ENCODE peak calls at places on chromosome 5, in five cellular contexts. One of them, this sample, is unnamed.

GRCh38 chr5:132446621-132447020 is 44.0 kb downstream of the IRF1 start:
- DNase-seq in ovary: peak; percentile 77
- DNase-seq in epithelial cell of proximal tubule: no peak
- DNase-seq in Panc1: no peak
- DNase-seq in activated B cell treated with CpG ODN at 0.5 μM for 24 hours: no peak
- DNase-seq in this sample: no peak

GRCh38 chr5:109329296-109330252 is 80.2 kb downstream of the PJA2 start:
- DNase-seq in epithelial cell of proximal tubule: no peak
- DNase-seq in Panc1: no peak
- DNase-seq in ovary: no peak
- DNase-seq in activated B cell treated with CpG ODN at 0.5 μM for 24 hours: no peak
- DNase-seq in this sample: no peak

GRCh38 chr5:73135429-73136276 is 15.3 kb downstream of the TMEM171 start:
- DNase-seq in epithelial cell of proximal tubule: no peak
- DNase-seq in ovary: no peak
- DNase-seq in activated B cell treated with CpG ODN at 0.5 μM for 24 hours: no peak
- DNase-seq in Panc1: no peak
- DNase-seq in this sample: no peak

GRCh38 chr5:150289551-150290390 is at the start of gene CAMK2A:
- DNase-seq in epithelial cell of proximal tubule: no peak
- DNase-seq in Panc1: no peak
- DNase-seq in ovary: no peak
- DNase-seq in activated B cell treated with CpG ODN at 0.5 μM for 24 hours: no peak
- DNase-seq in this sample: no peak

GRCh38 chr5:123450641-123451421 is 27.6 kb upstream of the CEP120 start:
- DNase-seq in activated B cell treated with CpG ODN at 0.5 μM for 24 hours: no peak
- DNase-seq in epithelial cell of proximal tubule: no peak
- DNase-seq in ovary: no peak
- DNase-seq in Panc1: no peak
- DNase-seq in this sample: no peak

GRCh38 chr5:103293099-103293498 is 34.5 kb downstream of the MACIR start:
- DNase-seq in Panc1: no peak
- DNase-seq in epithelial cell of proximal tubule: no peak
- DNase-seq in ovary: no peak
- DNase-seq in activated B cell treated with CpG ODN at 0.5 μM for 24 hours: no peak
- DNase-seq in this sample: no peak

GRCh38 chr5:132011561-132012384 is at the start of gene ACSL6:
- DNase-seq in ovary: peak; percentile 21
- DNase-seq in Panc1: no peak
- DNase-seq in activated B cell treated with CpG ODN at 0.5 μM for 24 hours: peak; percentile 37
- DNase-seq in epithelial cell of proximal tubule: no peak
- DNase-seq in this sample: no peak

GRCh38 chr5:104998169-104998568 is 1435.6 kb upstream of the NUDT12 start:
- DNase-seq in activated B cell treated with CpG ODN at 0.5 μM for 24 hours: no peak
- DNase-seq in ovary: no peak
- DNase-seq in Panc1: no peak
- DNase-seq in epithelial cell of proximal tubule: no peak
- DNase-seq in this sample: no peak

GRCh38 chr5:16520806-16521205 is 55.2 kb upstream of the ZNF622 start:
- DNase-seq in activated B cell treated with CpG ODN at 0.5 μM for 24 hours: no peak
- DNase-seq in Panc1: no peak
- DNase-seq in epithelial cell of proximal tubule: no peak
- DNase-seq in ovary: no peak
- DNase-seq in this sample: no peak

GRCh38 chr5:143263272-143263810 is 140.1 kb downstream of the NR3C1 start:
- DNase-seq in ovary: no peak
- DNase-seq in epithelial cell of proximal tubule: no peak
- DNase-seq in Panc1: no peak
- DNase-seq in activated B cell treated with CpG ODN at 0.5 μM for 24 hours: no peak
- DNase-seq in this sample: no peak

GRCh38 chr5:42718591-42718990 is 38.0 kb upstream of the CCDC152 start:
- DNase-seq in epithelial cell of proximal tubule: peak; percentile 12
- DNase-seq in Panc1: no peak
- DNase-seq in activated B cell treated with CpG ODN at 0.5 μM for 24 hours: no peak
- DNase-seq in ovary: no peak
- DNase-seq in this sample: no peak

GRCh38 chr5:112948455-112948854 is 26.4 kb upstream of the REEP5 start:
- DNase-seq in activated B cell treated with CpG ODN at 0.5 μM for 24 hours: no peak
- DNase-seq in Panc1: no peak
- DNase-seq in ovary: no peak
- DNase-seq in epithelial cell of proximal tubule: no peak
- DNase-seq in this sample: no peak

GRCh38 chr5:95317085-95317484 is 32.2 kb upstream of the MCTP1 start:
- DNase-seq in epithelial cell of proximal tubule: no peak
- DNase-seq in ovary: no peak
- DNase-seq in activated B cell treated with CpG ODN at 0.5 μM for 24 hours: no peak
- DNase-seq in Panc1: no peak
- DNase-seq in this sample: no peak

DNA sequence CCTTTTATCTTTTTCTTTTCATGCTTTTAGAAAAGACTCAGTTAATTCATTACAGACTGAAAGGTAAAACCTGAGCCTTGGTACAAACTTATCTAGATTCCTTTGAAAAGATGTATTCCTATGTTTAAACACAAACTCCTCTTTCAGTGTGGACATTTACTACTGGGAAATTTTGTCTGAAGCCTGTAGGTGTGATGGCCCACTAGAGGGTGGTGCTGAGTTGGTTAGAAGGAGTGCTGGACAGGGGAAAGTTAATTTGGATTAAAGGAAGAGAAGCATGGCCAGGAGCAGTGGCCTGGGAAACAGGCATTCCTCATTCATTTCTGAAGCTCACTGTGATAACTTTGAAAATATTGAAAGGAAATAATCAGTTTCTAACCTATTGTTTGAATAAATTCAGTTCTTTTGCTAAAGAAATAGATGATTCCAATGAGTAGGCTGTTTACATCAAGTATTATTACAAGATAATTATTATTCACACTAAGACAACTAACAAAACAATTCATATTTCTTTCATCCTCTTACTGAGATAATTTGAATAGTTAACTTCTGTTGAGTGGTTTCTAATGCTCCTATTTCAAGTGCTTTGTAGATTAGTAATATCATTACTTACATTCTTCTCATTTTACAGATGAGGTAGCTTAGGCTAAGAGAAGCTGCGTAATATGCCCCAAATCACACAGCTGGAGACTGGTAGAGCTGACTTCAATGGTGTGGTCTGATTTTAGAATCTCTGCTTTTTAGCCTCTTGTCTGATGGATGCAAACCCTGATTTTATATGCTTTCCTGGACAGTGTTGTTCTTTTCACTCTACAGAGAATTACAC is 150.9 kb downstream of the ADGRV1 start:
- DNase-seq in ovary: peak; percentile 15
- DNase-seq in activated B cell treated with CpG ODN at 0.5 μM for 24 hours: no peak
- DNase-seq in Panc1: peak; percentile 22
- DNase-seq in epithelial cell of proximal tubule: no peak
- DNase-seq in this sample: peak; percentile 10
- TF ChIP-seq CTCF in ovary: peak; percentile 17
- TF ChIP-seq CTCF in activated B cell treated with CpG ODN at 0.5 μM for 24 hours: no peak
- TF ChIP-seq CTCF in Panc1: peak; percentile 84
- TF ChIP-seq CTCF in epithelial cell of proximal tubule: peak; percentile 95
- TF ChIP-seq CTCF in this sample: peak; percentile 78

DNA sequence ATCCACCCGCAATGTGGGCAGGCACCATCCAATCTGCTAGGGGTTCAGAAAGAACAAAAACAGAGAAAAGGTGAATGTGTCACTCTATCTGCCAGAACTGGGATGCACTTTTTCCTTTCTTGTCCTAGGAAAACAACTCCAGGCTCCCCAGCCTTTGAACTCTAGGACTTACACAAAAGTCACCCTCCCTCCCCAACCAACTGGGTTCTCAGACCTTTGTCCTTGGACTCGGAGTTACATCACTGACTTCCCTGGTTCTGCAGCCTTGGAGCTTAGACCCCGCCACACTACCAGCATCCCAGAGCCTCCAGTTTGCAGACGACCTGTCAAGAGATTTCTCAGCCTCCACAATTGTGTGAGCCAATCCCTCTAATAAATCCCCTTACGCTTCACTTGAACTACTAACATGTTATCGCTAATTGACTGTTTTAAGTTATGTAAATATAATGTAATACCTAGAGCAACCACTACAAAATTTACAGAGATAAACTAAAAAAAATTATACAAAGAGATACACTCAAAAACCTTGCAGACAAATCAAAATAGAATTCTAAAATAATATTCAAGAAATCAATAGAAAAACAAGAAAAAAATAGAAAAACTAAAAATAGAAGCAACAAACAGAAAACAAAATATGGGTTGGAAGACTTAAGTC is 5.3 kb upstream of the UBLCP1 start:
- DNase-seq in Panc1: no peak
- DNase-seq in activated B cell treated with CpG ODN at 0.5 μM for 24 hours: no peak
- DNase-seq in epithelial cell of proximal tubule: no peak
- DNase-seq in ovary: no peak
- DNase-seq in this sample: no peak
- TF ChIP-seq CTCF in Panc1: no peak
- TF ChIP-seq CTCF in activated B cell treated with CpG ODN at 0.5 μM for 24 hours: no peak
- TF ChIP-seq CTCF in epithelial cell of proximal tubule: no peak
- TF ChIP-seq CTCF in ovary: no peak
- TF ChIP-seq CTCF in this sample: no peak

DNA sequence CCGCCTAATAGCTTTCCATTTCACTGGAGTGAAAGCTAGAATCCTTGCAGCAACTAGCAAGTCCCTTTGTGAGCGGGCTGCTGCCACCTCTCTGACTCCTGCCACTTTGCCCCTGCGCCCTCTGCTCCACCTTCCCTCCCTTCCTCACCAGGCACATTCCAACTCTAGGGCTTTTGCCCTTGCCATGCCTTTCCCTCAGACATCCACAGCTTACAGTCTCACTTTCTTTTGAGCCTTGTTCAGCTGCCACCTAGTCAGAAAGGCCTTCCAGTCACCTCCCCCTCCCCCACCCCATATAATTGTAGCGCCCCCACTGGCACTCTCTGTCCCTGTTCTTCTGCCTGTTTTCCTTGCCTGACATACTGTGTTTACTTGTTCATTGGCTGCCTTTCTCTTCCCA is 31.0 kb downstream of the CYSTM1 start:
- DNase-seq in ovary: no peak
- DNase-seq in epithelial cell of proximal tubule: no peak
- DNase-seq in activated B cell treated with CpG ODN at 0.5 μM for 24 hours: no peak
- DNase-seq in Panc1: no peak
- DNase-seq in this sample: no peak
- TF ChIP-seq CTCF in ovary: no peak
- TF ChIP-seq CTCF in epithelial cell of proximal tubule: peak; percentile 29
- TF ChIP-seq CTCF in activated B cell treated with CpG ODN at 0.5 μM for 24 hours: no peak
- TF ChIP-seq CTCF in Panc1: no peak
- TF ChIP-seq CTCF in this sample: no peak

GRCh38 chr5:1315709-1316587 is 21.1 kb upstream of the TERT start:
- DNase-seq in ovary: no peak
- DNase-seq in Panc1: no peak
- DNase-seq in activated B cell treated with CpG ODN at 0.5 μM for 24 hours: peak; percentile 22
- DNase-seq in epithelial cell of proximal tubule: no peak
- DNase-seq in this sample: no peak
- TF ChIP-seq CTCF in ovary: no peak
- TF ChIP-seq CTCF in Panc1: no peak
- TF ChIP-seq CTCF in activated B cell treated with CpG ODN at 0.5 μM for 24 hours: no peak
- TF ChIP-seq CTCF in epithelial cell of proximal tubule: no peak
- TF ChIP-seq CTCF in this sample: no peak

DNA sequence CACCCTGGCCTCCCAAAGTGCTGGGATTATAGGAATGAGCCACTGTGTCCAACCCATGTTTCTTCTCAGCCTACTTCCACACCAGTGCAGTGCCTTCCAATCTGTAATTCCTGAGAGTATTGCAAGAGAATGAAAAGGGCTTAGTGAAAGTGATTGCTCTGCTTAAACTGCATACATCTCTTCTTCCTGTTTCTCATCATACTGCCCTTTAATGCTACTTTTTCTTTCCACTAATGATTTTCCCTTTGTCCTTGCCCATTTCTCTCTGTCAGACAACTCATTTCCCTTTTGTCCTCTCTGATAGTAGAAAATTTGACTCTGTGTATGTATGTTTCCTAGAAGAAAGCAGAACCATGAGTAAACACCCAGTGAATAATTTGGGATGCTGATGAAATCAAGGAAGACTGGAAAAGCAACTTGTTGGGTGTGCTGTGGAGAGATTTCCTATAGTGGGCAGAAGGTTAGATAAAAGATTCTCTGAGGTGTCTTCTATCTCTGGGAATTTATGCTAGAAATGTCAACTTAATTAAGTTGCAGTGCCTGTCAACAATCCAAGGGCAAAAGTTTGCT is 102.1 kb upstream of the CHD1 start:
- DNase-seq in epithelial cell of proximal tubule: no peak
- DNase-seq in ovary: no peak
- DNase-seq in activated B cell treated with CpG ODN at 0.5 μM for 24 hours: no peak
- DNase-seq in Panc1: no peak
- DNase-seq in this sample: no peak
- TF ChIP-seq CTCF in epithelial cell of proximal tubule: no peak
- TF ChIP-seq CTCF in ovary: no peak
- TF ChIP-seq CTCF in activated B cell treated with CpG ODN at 0.5 μM for 24 hours: no peak
- TF ChIP-seq CTCF in Panc1: no peak
- TF ChIP-seq CTCF in this sample: no peak

GRCh38 chr5:56814963-56815656 is at the start of gene MAP3K1:
- DNase-seq in ovary: peak; percentile 87
- DNase-seq in activated B cell treated with CpG ODN at 0.5 μM for 24 hours: peak; percentile 86
- DNase-seq in Panc1: no peak
- DNase-seq in epithelial cell of proximal tubule: no peak
- DNase-seq in this sample: peak; percentile 79
- TF ChIP-seq CTCF in ovary: no peak
- TF ChIP-seq CTCF in activated B cell treated with CpG ODN at 0.5 μM for 24 hours: no peak
- TF ChIP-seq CTCF in Panc1: no peak
- TF ChIP-seq CTCF in epithelial cell of proximal tubule: peak; percentile 8
- TF ChIP-seq CTCF in this sample: peak; percentile 11

This sample was measured in progenitor cell of endocrine pancreas.